ENCODE peak calls at places on chromosomes 1 and 21, in four cellular contexts. One of them, this sample, is unnamed.

GRCh38 chr1:94819945-94820746 is at the start of gene SLC44A3:
- DNase-seq in fibroblast of lung: peak; percentile 37
- DNase-seq in MM.1S: peak; percentile 37
- DNase-seq in trophoblast cell: peak; percentile 62
- DNase-seq in this sample: peak; percentile 72

GRCh38 chr1:8879348-8880067 is 1.0 kb upstream of the ENO1 start:
- DNase-seq in fibroblast of lung: no peak
- DNase-seq in MM.1S: no peak
- DNase-seq in trophoblast cell: peak; percentile 96
- DNase-seq in this sample: no peak

GRCh38 chr1:172138636-172139035 is 281.8 kb upstream of the C1orf105 start:
- DNase-seq in fibroblast of lung: no peak
- DNase-seq in MM.1S: no peak
- DNase-seq in trophoblast cell: no peak
- DNase-seq in this sample: no peak

GRCh38 chr1:215631040-215631439 is 63.9 kb downstream of the KCTD3 start:
- DNase-seq in fibroblast of lung: no peak
- DNase-seq in MM.1S: no peak
- DNase-seq in trophoblast cell: no peak
- DNase-seq in this sample: no peak

GRCh38 chr1:203322480-203323179 is 17.3 kb downstream of the BTG2 start:
- DNase-seq in fibroblast of lung: no peak
- DNase-seq in MM.1S: no peak
- DNase-seq in trophoblast cell: no peak
- DNase-seq in this sample: no peak

GRCh38 chr1:54334996-54335395 is 71.2 kb downstream of the SSBP3 start:
- DNase-seq in fibroblast of lung: peak; percentile 90
- DNase-seq in MM.1S: no peak
- DNase-seq in trophoblast cell: no peak
- DNase-seq in this sample: no peak

GRCh38 chr1:29579821-29580425 is 343.6 kb downstream of the PTPRU start:
- DNase-seq in fibroblast of lung: peak; percentile 66
- DNase-seq in MM.1S: no peak
- DNase-seq in trophoblast cell: peak; percentile 27
- DNase-seq in this sample: no peak

GRCh38 chr1:206589206-206589605 is 23.1 kb downstream of the EIF2D start:
- DNase-seq in fibroblast of lung: peak; percentile 98
- DNase-seq in MM.1S: no peak
- DNase-seq in trophoblast cell: no peak
- DNase-seq in this sample: no peak

GRCh38 chr1:68141079-68141800 is 90.8 kb upstream of the DIRAS3 start:
- DNase-seq in fibroblast of lung: peak; percentile 47
- DNase-seq in MM.1S: no peak
- DNase-seq in trophoblast cell: peak; percentile 87
- DNase-seq in this sample: no peak

GRCh38 chr1:147246910-147247655 is 4.6 kb downstream of the CHD1L start:
- DNase-seq in fibroblast of lung: no peak
- DNase-seq in MM.1S: peak; percentile 28
- DNase-seq in trophoblast cell: no peak
- DNase-seq in this sample: no peak

GRCh38 chr1:204461331-204462228 is 33.0 kb downstream of the PIK3C2B start:
- DNase-seq in fibroblast of lung: no peak
- DNase-seq in MM.1S: no peak
- DNase-seq in trophoblast cell: no peak
- DNase-seq in this sample: peak; percentile 36

GRCh38 chr1:29517251-29518080 is 281.1 kb downstream of the PTPRU start:
- DNase-seq in fibroblast of lung: no peak
- DNase-seq in MM.1S: no peak
- DNase-seq in trophoblast cell: no peak
- DNase-seq in this sample: no peak

GRCh38 chr1:63135174-63135512 is 187.2 kb upstream of the FOXD3 start:
- DNase-seq in fibroblast of lung: no peak
- DNase-seq in MM.1S: no peak
- DNase-seq in trophoblast cell: no peak
- DNase-seq in this sample: no peak

GRCh38 chr1:10514490-10515235 is 39.9 kb downstream of the PEX14 start:
- DNase-seq in fibroblast of lung: peak; percentile 51
- DNase-seq in MM.1S: no peak
- DNase-seq in trophoblast cell: peak; percentile 36
- DNase-seq in this sample: no peak

GRCh38 chr1:210222288-210223006 is 10.1 kb upstream of the SERTAD4 start:
- DNase-seq in fibroblast of lung: no peak
- DNase-seq in MM.1S: no peak
- DNase-seq in trophoblast cell: peak; percentile 18
- DNase-seq in this sample: peak; percentile 70

GRCh38 chr1:2091611-2092604 is 41.7 kb downstream of the PRKCZ start:
- DNase-seq in fibroblast of lung: peak; percentile 7
- DNase-seq in MM.1S: peak; percentile 35
- DNase-seq in trophoblast cell: peak; percentile 55
- DNase-seq in this sample: peak; percentile 85

GRCh38 chr1:179925302-179925701 is 29.3 kb upstream of the CEP350 start:
- DNase-seq in fibroblast of lung: no peak
- DNase-seq in MM.1S: no peak
- DNase-seq in trophoblast cell: no peak
- DNase-seq in this sample: no peak

GRCh38 chr1:201697174-201697573 is 131.8 kb upstream of the IPO9 start:
- DNase-seq in fibroblast of lung: no peak
- DNase-seq in MM.1S: no peak
- DNase-seq in trophoblast cell: no peak
- DNase-seq in this sample: no peak

GRCh38 chr1:193568451-193568985 is 382.1 kb upstream of the B3GALT2 start:
- DNase-seq in fibroblast of lung: no peak
- DNase-seq in MM.1S: no peak
- DNase-seq in trophoblast cell: no peak
- DNase-seq in this sample: no peak

GRCh38 chr1:209875510-209875909 is 47.7 kb downstream of the UTP25 start:
- DNase-seq in fibroblast of lung: peak; percentile 73
- DNase-seq in MM.1S: no peak
- DNase-seq in trophoblast cell: peak; percentile 39
- DNase-seq in this sample: no peak

GRCh38 chr1:232748910-232749368 is 56.3 kb upstream of the MAP10 start:
- DNase-seq in fibroblast of lung: no peak
- DNase-seq in MM.1S: no peak
- DNase-seq in trophoblast cell: no peak
- DNase-seq in this sample: no peak

GRCh38 chr1:198880818-198881597 is 242.2 kb downstream of the PTPRC start:
- DNase-seq in fibroblast of lung: peak; percentile 98
- DNase-seq in MM.1S: no peak
- DNase-seq in trophoblast cell: peak; percentile 89
- DNase-seq in this sample: no peak

GRCh38 chr1:225449261-225449660 is 21.4 kb upstream of the LBR start:
- DNase-seq in fibroblast of lung: no peak
- DNase-seq in MM.1S: no peak
- DNase-seq in trophoblast cell: peak; percentile 39
- DNase-seq in this sample: peak; percentile 83

GRCh38 chr1:225447001-225447615 is 19.3 kb upstream of the LBR start:
- DNase-seq in fibroblast of lung: no peak
- DNase-seq in MM.1S: no peak
- DNase-seq in trophoblast cell: no peak
- DNase-seq in this sample: no peak

GRCh38 chr1:225446298-225446941 is 18.6 kb upstream of the LBR start:
- DNase-seq in fibroblast of lung: no peak
- DNase-seq in MM.1S: peak; percentile 21
- DNase-seq in trophoblast cell: no peak
- DNase-seq in this sample: no peak

GRCh38 chr1:225448146-225448805 is 20.4 kb upstream of the LBR start:
- DNase-seq in fibroblast of lung: no peak
- DNase-seq in MM.1S: no peak
- DNase-seq in trophoblast cell: no peak
- DNase-seq in this sample: no peak

DNA sequence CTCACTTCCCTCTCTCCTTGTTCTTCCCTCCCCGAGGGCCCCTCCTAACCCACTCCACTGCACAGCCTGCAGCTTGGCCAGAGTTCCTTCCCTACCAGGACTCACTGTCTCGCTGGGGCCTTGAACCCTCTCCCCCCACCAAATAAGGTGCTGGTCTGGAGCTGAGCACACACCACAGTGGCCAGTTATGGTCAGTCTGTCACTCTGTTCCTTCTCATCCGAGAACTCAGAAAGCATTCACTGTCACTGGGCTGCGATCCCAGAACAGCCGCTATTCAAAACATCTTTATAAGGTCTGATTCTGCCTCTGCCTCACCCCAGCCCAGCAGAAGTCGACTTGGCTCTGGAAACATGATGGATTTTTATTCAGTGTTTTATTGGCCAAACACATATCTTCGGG is 19.8 kb upstream of the LBR start:
- DNase-seq in fibroblast of lung: peak; percentile 90
- DNase-seq in MM.1S: no peak
- DNase-seq in trophoblast cell: no peak
- DNase-seq in this sample: no peak
- H3K9ac ChIP-seq in fibroblast of lung: no peak overlapping the region
- H3K9ac ChIP-seq in MM.1S: no peak overlapping the region
- H3K9ac ChIP-seq in trophoblast cell: no peak overlapping the region
- H3K9ac ChIP-seq in this sample: peak overlapping the region; percentile 37

DNA sequence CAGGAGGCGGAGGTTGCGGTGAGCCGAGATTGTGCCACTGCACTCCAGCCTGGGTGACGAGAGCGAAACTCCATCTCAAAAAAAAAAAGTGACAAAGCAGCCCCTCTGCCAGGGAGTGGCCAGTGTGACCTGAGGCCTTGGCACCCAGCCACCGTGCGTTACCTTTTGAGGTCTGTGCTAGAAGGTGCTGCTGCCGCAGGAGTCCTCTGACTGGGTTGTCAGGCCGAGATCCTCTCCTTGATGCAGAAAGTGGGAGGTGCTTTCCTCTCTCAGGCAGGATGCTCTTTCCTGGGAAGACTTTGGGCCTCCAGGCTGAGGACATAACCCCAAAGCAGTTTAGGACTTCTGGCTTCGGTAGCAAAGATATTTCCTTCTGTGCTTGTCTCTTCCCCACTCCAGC is 280.5 kb upstream of the VAMP3 start:
- DNase-seq in fibroblast of lung: no peak
- DNase-seq in MM.1S: no peak
- DNase-seq in trophoblast cell: no peak
- DNase-seq in this sample: no peak
- H3K27ac ChIP-seq in fibroblast of lung: no peak overlapping the region
- H3K27ac ChIP-seq in MM.1S: no peak overlapping the region
- H3K27ac ChIP-seq in trophoblast cell: no peak overlapping the region
- H3K27ac ChIP-seq in this sample: no peak overlapping the region

GRCh38 chr21:44581158-44581557 is 754 bp upstream of the KRTAP10-5 start:
- DNase-seq in fibroblast of lung: no peak
- DNase-seq in MM.1S: no peak
- DNase-seq in trophoblast cell: no peak
- DNase-seq in this sample: no peak
- H3K9me3 ChIP-seq in fibroblast of lung: no peaks in the 10 kb centered on the region
- H3K9me3 ChIP-seq in MM.1S: no peaks in the 10 kb centered on the region
- H3K9me3 ChIP-seq in trophoblast cell: peaks cover 14% of the 10 kb centered on the region
- H3K9me3 ChIP-seq in this sample: no peaks in the 10 kb centered on the region

GRCh38 chr1:41494351-41495170 is 10.1 kb upstream of the EDN2 start:
- DNase-seq in fibroblast of lung: no peak
- DNase-seq in MM.1S: no peak
- DNase-seq in trophoblast cell: no peak
- DNase-seq in this sample: no peak

GRCh38 chr1:41490911-41491310 is 6.4 kb upstream of the EDN2 start:
- DNase-seq in fibroblast of lung: no peak
- DNase-seq in MM.1S: no peak
- DNase-seq in trophoblast cell: no peak
- DNase-seq in this sample: no peak

GRCh38 chr1:41493626-41494350 is 9.3 kb upstream of the EDN2 start:
- DNase-seq in fibroblast of lung: no peak
- DNase-seq in MM.1S: no peak
- DNase-seq in trophoblast cell: no peak
- DNase-seq in this sample: no peak

GRCh38 chr1:41492341-41492848 is 7.9 kb upstream of the EDN2 start:
- DNase-seq in fibroblast of lung: no peak
- DNase-seq in MM.1S: peak; percentile 48
- DNase-seq in trophoblast cell: peak; percentile 32
- DNase-seq in this sample: no peak

GRCh38 chr1:41493117-41493536 is 8.6 kb upstream of the EDN2 start:
- DNase-seq in fibroblast of lung: peak; percentile 95
- DNase-seq in MM.1S: no peak
- DNase-seq in trophoblast cell: no peak
- DNase-seq in this sample: no peak
- H3K9ac ChIP-seq in fibroblast of lung: no peak overlapping the region
- H3K9ac ChIP-seq in MM.1S: no peak overlapping the region
- H3K9ac ChIP-seq in trophoblast cell: no peak overlapping the region
- H3K9ac ChIP-seq in this sample: no peak overlapping the region

This sample was measured in colonic mucosa.